ENCODE peak calls at places on chromosomes 7 and 10, in ten cellular contexts. K is suprapubic skin, V is endothelial cell of umbilical vein, O is breast epithelium, P is spleen, Z is GM12892, C is Panc1, W is HCT116, D is HL-60, G is transverse colon. Y is an unnamed sample.

GRCh38 chr7:77238703-77239136 is 39.1 kb upstream of the FGL2 start:
- DNase-seq in K (no peak), V (no peak), O (no peak), P (peak; percentile 78), Z (no peak), C (no peak), W (no peak), D (peak; percentile 96), G (no peak), Y (no peak)

GRCh38 chr7:137656850-137657232 is 189.9 kb downstream of the DGKI start:
- DNase-seq in K (no peak), V (no peak), O (no peak), P (no peak), Z (no peak), C (no peak), W (no peak), D (no peak), G (no peak), Y (no peak)

GRCh38 chr7:128041203-128041602 is 10.0 kb upstream of the LRRC4 start:
- DNase-seq in K (no peak), V (peak; percentile 44), O (no peak), P (no peak), Z (no peak), C (no peak), W (no peak), D (no peak), G (no peak), Y (no peak)

GRCh38 chr10:79021948-79022499 is 46.7 kb upstream of the ZMIZ1 start:
- DNase-seq in K (peak; percentile 46), V (no peak), O (no peak), P (peak; percentile 29), Z (no peak), C (no peak), W (no peak), D (no peak), G (no peak), Y (no peak)

GRCh38 chr7:76086070-76086469 is 38.2 kb downstream of the MDH2 start:
- DNase-seq in K (peak; percentile 31), V (peak; percentile 49), O (no peak), P (no peak), Z (no peak), C (no peak), W (no peak), D (no peak), G (no peak), Y (no peak)

GRCh38 chr7:90692396-90692795 is 96.3 kb downstream of the CDK14 start:
- DNase-seq in K (no peak), V (peak; percentile 86), O (no peak), P (no peak), Z (no peak), C (no peak), W (no peak), D (no peak), G (no peak), Y (no peak)

GRCh38 chr7:29408841-29409243 is 154.8 kb upstream of the PRR15 start:
- DNase-seq in K (no peak), V (peak; percentile 73), O (peak; percentile 41), P (no peak), Z (peak; percentile 20), C (peak; percentile 58), W (peak; percentile 34), D (peak; percentile 51), G (peak; percentile 48), Y (peak; percentile 39)

GRCh38 chr10:76871697-76872295 is 765.8 kb downstream of the KCNMA1 start:
- DNase-seq in K (no peak), V (no peak), O (no peak), P (no peak), Z (no peak), C (no peak), W (no peak), D (no peak), G (no peak), Y (no peak)

GRCh38 chr10:24894728-24895127 is 57.7 kb downstream of the PRTFDC1 start:
- DNase-seq in K (no peak), V (no peak), O (no peak), P (no peak), Z (no peak), C (no peak), W (no peak), D (no peak), G (no peak), Y (no peak)

GRCh38 chr7:29281782-29282541 is 87.4 kb downstream of the CHN2 start:
- DNase-seq in K (no peak), V (no peak), O (no peak), P (no peak), Z (no peak), C (no peak), W (no peak), D (no peak), G (no peak), Y (no peak)

GRCh38 chr10:83819609-83820008 is 319.7 kb upstream of the GHITM start:
- DNase-seq in K (no peak), V (no peak), O (no peak), P (no peak), Z (no peak), C (no peak), W (no peak), D (no peak), G (no peak), Y (no peak)

GRCh38 chr10:83817797-83818196 is 321.5 kb upstream of the GHITM start:
- DNase-seq in K (no peak), V (no peak), O (no peak), P (no peak), Z (no peak), C (no peak), W (no peak), D (no peak), G (no peak), Y (no peak)

GRCh38 chr10:83816942-83817341 is 322.4 kb upstream of the GHITM start:
- DNase-seq in K (no peak), V (no peak), O (no peak), P (no peak), Z (no peak), C (no peak), W (no peak), D (no peak), G (no peak), Y (no peak)

DNA sequence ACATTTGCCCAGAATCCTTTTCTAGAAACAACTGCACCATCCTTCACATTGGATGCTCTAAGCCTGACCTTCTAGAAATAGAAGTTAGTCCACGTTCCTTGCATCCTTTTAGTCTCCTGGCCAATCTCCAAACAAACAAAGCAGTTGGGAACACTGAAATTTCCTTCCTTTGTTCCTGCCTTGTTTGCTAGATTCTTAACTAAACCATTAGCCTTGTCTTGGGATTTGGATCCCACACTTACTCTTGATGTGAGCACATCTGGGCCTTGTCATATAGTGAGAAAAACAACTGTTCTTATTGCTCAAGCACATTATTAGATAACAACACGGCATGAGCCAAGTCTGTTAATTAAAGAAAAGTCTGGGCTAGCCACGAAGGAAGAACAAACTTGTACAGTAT is 319.3 kb upstream of the GHITM start:
- DNase-seq in K (no peak), V (peak; percentile 62), O (no peak), P (no peak), Z (no peak), C (no peak), W (no peak), D (no peak), G (no peak), Y (no peak)
- TF ChIP-seq POLR2AphosphoS5 in K (no peak), V (no peak), O (no peak), P (no peak), Z (no peak), C (no peak), W (no peak), D (no peak), G (no peak), Y (no peak)

GRCh38 chr7:151411551-151411950 is 1.7 kb upstream of the WDR86 start:
- DNase-seq in K (peak; percentile 44), V (no peak), O (no peak), P (peak; percentile 64), Z (no peak), C (no peak), W (no peak), D (peak; percentile 77), G (no peak), Y (no peak)

GRCh38 chr7:151408839-151409554 is 841 bp downstream of the WDR86 start:
- DNase-seq in K (no peak), V (no peak), O (peak; percentile 82), P (peak; percentile 77), Z (peak; percentile 22), C (no peak), W (no peak), D (peak; percentile 45), G (peak; percentile 49), Y (peak; percentile 50)

GRCh38 chr7:151409555-151410404 is at the start of gene WDR86:
- DNase-seq in K (peak; percentile 58), V (no peak), O (no peak), P (peak; percentile 81), Z (peak; percentile 23), C (no peak), W (no peak), D (no peak), G (no peak), Y (peak; percentile 18)

GRCh38 chr7:151412318-151412717 is 2.5 kb upstream of the WDR86 start:
- DNase-seq in K (no peak), V (no peak), O (no peak), P (peak; percentile 12), Z (no peak), C (no peak), W (no peak), D (no peak), G (no peak), Y (no peak)

GRCh38 chr7:151410405-151411390 is 860 bp upstream of the WDR86 start:
- DNase-seq in K (peak; percentile 63), V (no peak), O (no peak), P (peak; percentile 77), Z (no peak), C (no peak), W (no peak), D (no peak), G (no peak), Y (peak; percentile 23)
- TF ChIP-seq POLR2AphosphoS5 in K (no peak), V (no peak), O (peak; percentile 21), P (no peak), Z (no peak), C (no peak), W (no peak), D (no peak), G (no peak), Y (no peak)

GRCh38 chr10:90832111-90832510 is 25.7 kb downstream of the HTR7 start:
- DNase-seq in K (no peak), V (no peak), O (no peak), P (no peak), Z (no peak), C (no peak), W (no peak), D (no peak), G (no peak), Y (no peak)
- TF ChIP-seq POLR2AphosphoS5 in K (no peak), V (no peak), O (no peak), P (no peak), Z (no peak), C (no peak), W (no peak), D (no peak), G (no peak), Y (no peak)

DNA sequence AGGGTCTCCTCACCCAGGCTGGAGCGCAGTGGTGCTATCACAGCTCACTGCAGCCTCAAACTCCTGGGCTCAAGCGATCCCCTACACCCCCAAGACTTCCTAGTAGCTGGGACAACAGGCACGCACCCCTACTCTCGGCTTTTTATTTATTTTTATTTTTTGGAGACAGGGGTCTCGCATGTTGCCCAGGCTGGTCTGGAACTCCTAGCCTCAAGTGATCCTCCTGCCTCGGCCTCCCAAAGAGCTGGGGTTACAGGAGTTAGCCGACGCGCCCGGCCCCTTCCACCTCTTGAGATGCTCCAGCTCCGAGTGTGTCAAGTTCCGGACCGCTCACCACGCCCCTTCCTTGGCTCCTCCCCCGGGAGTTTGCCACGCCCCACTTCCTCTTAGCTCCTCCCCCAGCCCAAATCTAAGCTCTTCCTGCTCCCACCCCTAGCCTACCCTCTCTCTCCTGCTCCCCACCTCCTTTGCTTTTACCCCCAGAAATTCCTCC is 6.3 kb downstream of the NAT16 start:
- DNase-seq in K (no peak), V (peak; percentile 26), O (no peak), P (no peak), Z (no peak), C (no peak), W (peak; percentile 80), D (peak; percentile 44), G (no peak), Y (peak; percentile 67)
- TF ChIP-seq POLR2AphosphoS5 in K (no peak), V (no peak), O (no peak), P (no peak), Z (no peak), C (no peak), W (peak; percentile 81), D (no peak), G (no peak), Y (no peak)